ENCODE peak calls at places on chromosomes 13 and 19, in ten cellular contexts. One of them, this sample, is unnamed.

GRCh38 chr13:97982286-97982685 is 28.8 kb downstream of the IPO5 start:
- DNase-seq in heart right ventricle: no peak
- DNase-seq in SK-N-SH: no peak
- DNase-seq in endodermal cell: no peak
- DNase-seq in AG04449: no peak
- DNase-seq in spleen: no peak
- DNase-seq in cardiac fibroblast: peak
- DNase-seq in hepatocyte: no peak
- DNase-seq in IMR-90: peak
- DNase-seq in lower leg skin: no peak
- DNase-seq in this sample: no peak

GRCh38 chr19:48842744-48843162 is 6.5 kb upstream of the HSD17B14 start:
- DNase-seq in heart right ventricle: peak
- DNase-seq in SK-N-SH: peak
- DNase-seq in endodermal cell: peak
- DNase-seq in AG04449: no peak
- DNase-seq in spleen: no peak
- DNase-seq in cardiac fibroblast: peak
- DNase-seq in hepatocyte: peak
- DNase-seq in IMR-90: peak
- DNase-seq in lower leg skin: no peak
- DNase-seq in this sample: no peak

GRCh38 chr13:42312817-42313431 is 41.0 kb downstream of the AKAP11 start:
- DNase-seq in heart right ventricle: no peak
- DNase-seq in SK-N-SH: no peak
- DNase-seq in endodermal cell: no peak
- DNase-seq in AG04449: no peak
- DNase-seq in spleen: no peak
- DNase-seq in cardiac fibroblast: no peak
- DNase-seq in hepatocyte: no peak
- DNase-seq in IMR-90: no peak
- DNase-seq in lower leg skin: no peak
- DNase-seq in this sample: no peak

GRCh38 chr19:12782174-12782423 is 6.7 kb upstream of the HOOK2 start:
- DNase-seq in heart right ventricle: no peak
- DNase-seq in SK-N-SH: no peak
- DNase-seq in endodermal cell: peak
- DNase-seq in AG04449: no peak
- DNase-seq in spleen: no peak
- DNase-seq in cardiac fibroblast: no peak
- DNase-seq in hepatocyte: no peak
- DNase-seq in IMR-90: no peak
- DNase-seq in lower leg skin: no peak
- DNase-seq in this sample: no peak

GRCh38 chr19:41541990-41542584 is 33.9 kb upstream of the CEACAM21 start:
- DNase-seq in heart right ventricle: peak
- DNase-seq in SK-N-SH: peak
- DNase-seq in endodermal cell: peak
- DNase-seq in AG04449: no peak
- DNase-seq in spleen: peak
- DNase-seq in cardiac fibroblast: peak
- DNase-seq in hepatocyte: no peak
- DNase-seq in IMR-90: peak
- DNase-seq in lower leg skin: peak
- DNase-seq in this sample: no peak

GRCh38 chr19:38838208-38838985 is 6.8 kb upstream of the ECH1 start:
- DNase-seq in heart right ventricle: no peak
- DNase-seq in SK-N-SH: no peak
- DNase-seq in endodermal cell: no peak
- DNase-seq in AG04449: no peak
- DNase-seq in spleen: peak
- DNase-seq in cardiac fibroblast: no peak
- DNase-seq in hepatocyte: peak
- DNase-seq in IMR-90: no peak
- DNase-seq in lower leg skin: no peak
- DNase-seq in this sample: no peak

GRCh38 chr13:112905990-112906641 is 62.9 kb upstream of the MCF2L start:
- DNase-seq in heart right ventricle: no peak
- DNase-seq in SK-N-SH: no peak
- DNase-seq in endodermal cell: peak
- DNase-seq in AG04449: no peak
- DNase-seq in spleen: no peak
- DNase-seq in cardiac fibroblast: no peak
- DNase-seq in hepatocyte: peak
- DNase-seq in IMR-90: no peak
- DNase-seq in lower leg skin: peak
- DNase-seq in this sample: no peak

GRCh38 chr13:93227280-93227905 is 786 bp downstream of the GPC6 start:
- DNase-seq in heart right ventricle: no peak
- DNase-seq in SK-N-SH: peak
- DNase-seq in endodermal cell: peak
- DNase-seq in AG04449: no peak
- DNase-seq in spleen: no peak
- DNase-seq in cardiac fibroblast: peak
- DNase-seq in hepatocyte: peak
- DNase-seq in IMR-90: peak
- DNase-seq in lower leg skin: no peak
- DNase-seq in this sample: no peak

GRCh38 chr13:48094404-48094780 is 512 bp downstream of the MED4 start:
- DNase-seq in heart right ventricle: no peak
- DNase-seq in SK-N-SH: no peak
- DNase-seq in endodermal cell: peak
- DNase-seq in AG04449: no peak
- DNase-seq in spleen: no peak
- DNase-seq in cardiac fibroblast: no peak
- DNase-seq in hepatocyte: no peak
- DNase-seq in IMR-90: no peak
- DNase-seq in lower leg skin: no peak
- DNase-seq in this sample: no peak

GRCh38 chr13:81326913-81327312 is 986.0 kb upstream of the SPRY2 start:
- DNase-seq in heart right ventricle: no peak
- DNase-seq in SK-N-SH: no peak
- DNase-seq in endodermal cell: no peak
- DNase-seq in AG04449: no peak
- DNase-seq in spleen: no peak
- DNase-seq in cardiac fibroblast: no peak
- DNase-seq in hepatocyte: no peak
- DNase-seq in IMR-90: no peak
- DNase-seq in lower leg skin: no peak
- DNase-seq in this sample: no peak

GRCh38 chr13:100045355-100045754 is 43.5 kb upstream of the PCCA start:
- DNase-seq in heart right ventricle: no peak
- DNase-seq in SK-N-SH: no peak
- DNase-seq in endodermal cell: no peak
- DNase-seq in AG04449: no peak
- DNase-seq in spleen: no peak
- DNase-seq in cardiac fibroblast: no peak
- DNase-seq in hepatocyte: no peak
- DNase-seq in IMR-90: no peak
- DNase-seq in lower leg skin: no peak
- DNase-seq in this sample: no peak

GRCh38 chr13:93959796-93960533 is 519.5 kb downstream of the DCT start:
- DNase-seq in heart right ventricle: no peak
- DNase-seq in SK-N-SH: no peak
- DNase-seq in endodermal cell: no peak
- DNase-seq in AG04449: no peak
- DNase-seq in spleen: no peak
- DNase-seq in cardiac fibroblast: no peak
- DNase-seq in hepatocyte: no peak
- DNase-seq in IMR-90: peak
- DNase-seq in lower leg skin: no peak
- DNase-seq in this sample: no peak

GRCh38 chr13:40388617-40389016 is 277.8 kb downstream of the FOXO1 start:
- DNase-seq in heart right ventricle: no peak
- DNase-seq in SK-N-SH: no peak
- DNase-seq in endodermal cell: no peak
- DNase-seq in AG04449: no peak
- DNase-seq in spleen: peak
- DNase-seq in cardiac fibroblast: peak
- DNase-seq in hepatocyte: no peak
- DNase-seq in IMR-90: peak
- DNase-seq in lower leg skin: no peak
- DNase-seq in this sample: no peak

DNA sequence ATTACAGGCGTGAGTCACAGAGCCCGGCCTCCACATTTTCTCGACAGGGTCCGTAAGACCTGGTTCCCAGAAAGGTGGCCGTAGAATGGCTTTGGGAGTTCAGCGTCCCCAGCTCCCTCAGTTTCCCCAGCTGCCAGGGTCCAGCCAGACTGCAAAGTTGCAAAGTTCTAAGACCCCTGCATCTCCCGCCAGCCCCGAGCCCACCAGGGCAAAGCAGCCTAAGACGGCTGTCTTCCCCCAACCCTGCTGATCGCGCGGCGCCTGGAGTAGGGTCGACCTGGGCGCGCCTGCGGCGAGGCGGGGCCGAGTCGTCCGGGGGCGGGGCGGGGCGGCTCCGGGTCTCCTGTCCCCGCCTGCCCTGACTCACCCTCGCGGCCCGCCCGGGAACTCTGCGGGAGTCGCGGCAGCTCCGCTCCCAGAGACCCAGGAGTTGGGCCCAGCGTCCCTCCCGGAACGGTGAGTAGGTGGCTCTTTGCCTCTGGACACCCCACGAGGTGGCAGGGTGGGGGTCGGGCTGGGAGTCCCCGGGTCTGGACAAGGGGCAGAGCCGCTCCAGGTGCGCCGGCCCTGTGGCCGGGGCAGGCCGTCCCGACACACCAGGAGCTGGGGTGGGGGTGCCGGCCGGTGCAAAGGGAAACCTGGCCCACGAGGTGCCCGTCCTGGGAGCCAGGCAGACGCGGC is at the start of gene LRRC8E:
- DNase-seq in heart right ventricle: no peak
- DNase-seq in SK-N-SH: peak
- DNase-seq in endodermal cell: peak
- DNase-seq in AG04449: no peak
- DNase-seq in spleen: no peak
- DNase-seq in cardiac fibroblast: peak
- DNase-seq in hepatocyte: peak
- DNase-seq in IMR-90: peak
- DNase-seq in lower leg skin: peak
- DNase-seq in this sample: peak
- H3K4me3 ChIP-seq in heart right ventricle: peak
- H3K4me3 ChIP-seq in SK-N-SH: no peak
- H3K4me3 ChIP-seq in endodermal cell: peak
- H3K4me3 ChIP-seq in AG04449: peak
- H3K4me3 ChIP-seq in spleen: no peak
- H3K4me3 ChIP-seq in cardiac fibroblast: peak
- H3K4me3 ChIP-seq in hepatocyte: peak
- H3K4me3 ChIP-seq in IMR-90: peak
- H3K4me3 ChIP-seq in lower leg skin: peak
- H3K4me3 ChIP-seq in this sample: peak

DNA sequence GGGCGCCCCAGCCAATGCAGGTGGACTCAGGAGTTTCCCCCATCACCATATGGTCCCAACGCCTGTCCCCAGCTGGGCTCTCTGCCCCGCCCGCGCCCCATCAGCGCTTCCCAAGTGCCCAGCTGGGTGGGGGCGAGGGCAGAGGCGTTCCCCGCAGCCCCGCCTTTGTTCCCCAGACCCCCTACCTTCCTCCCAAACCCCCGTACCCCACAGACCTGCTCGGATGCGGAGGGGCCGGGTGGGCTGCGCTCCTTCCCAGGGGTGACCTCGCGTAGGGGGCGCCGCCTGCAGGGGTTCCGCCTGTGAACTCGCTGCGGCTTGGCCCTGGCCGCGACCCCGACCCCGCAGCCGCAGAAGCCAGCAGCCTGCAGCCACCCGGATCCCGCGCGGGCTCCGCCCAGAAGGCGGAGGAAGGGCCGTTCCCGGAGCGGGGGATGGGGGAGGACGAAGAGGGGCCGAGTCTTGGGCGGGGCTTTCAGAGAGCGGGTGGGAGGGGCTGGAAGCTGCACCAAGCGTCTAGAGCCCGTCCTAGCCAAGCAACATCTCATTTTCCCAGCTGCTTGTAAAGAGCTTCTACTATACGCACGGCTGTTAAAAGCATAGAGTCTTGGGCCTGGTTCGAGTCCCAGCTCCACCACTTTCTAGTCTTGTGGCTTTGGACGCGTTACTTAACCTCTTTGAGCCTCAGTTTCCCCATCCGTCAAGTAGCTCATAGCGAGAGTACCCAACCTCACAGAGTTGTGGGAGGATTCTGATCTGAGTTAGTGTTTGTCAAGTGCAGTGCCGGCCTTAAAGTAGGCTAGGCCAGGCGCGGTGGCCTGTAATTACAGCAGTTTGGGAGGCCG is at the start of gene RAB3D:
- DNase-seq in heart right ventricle: peak
- DNase-seq in SK-N-SH: peak
- DNase-seq in endodermal cell: peak
- DNase-seq in AG04449: no peak
- DNase-seq in spleen: peak
- DNase-seq in cardiac fibroblast: peak
- DNase-seq in hepatocyte: peak
- DNase-seq in IMR-90: peak
- DNase-seq in lower leg skin: peak
- DNase-seq in this sample: peak
- TF ChIP-seq CTCF in heart right ventricle: no peak
- TF ChIP-seq CTCF in SK-N-SH: no peak
- TF ChIP-seq CTCF in endodermal cell: no peak
- TF ChIP-seq CTCF in AG04449: no peak
- TF ChIP-seq CTCF in spleen: no peak
- TF ChIP-seq CTCF in cardiac fibroblast: no peak
- TF ChIP-seq CTCF in hepatocyte: no peak
- TF ChIP-seq CTCF in IMR-90: no peak
- TF ChIP-seq CTCF in lower leg skin: no peak
- TF ChIP-seq CTCF in this sample: no peak

GRCh38 chr19:15417699-15418098 is 1.1 kb downstream of the AKAP8L start:
- DNase-seq in heart right ventricle: no peak
- DNase-seq in SK-N-SH: no peak
- DNase-seq in endodermal cell: no peak
- DNase-seq in AG04449: no peak
- DNase-seq in spleen: peak
- DNase-seq in cardiac fibroblast: peak
- DNase-seq in hepatocyte: no peak
- DNase-seq in IMR-90: no peak
- DNase-seq in lower leg skin: no peak
- DNase-seq in this sample: no peak
- H3K4me3 ChIP-seq in heart right ventricle: peak
- H3K4me3 ChIP-seq in SK-N-SH: peak
- H3K4me3 ChIP-seq in endodermal cell: peak
- H3K4me3 ChIP-seq in AG04449: peak
- H3K4me3 ChIP-seq in spleen: peak
- H3K4me3 ChIP-seq in cardiac fibroblast: peak
- H3K4me3 ChIP-seq in hepatocyte: peak
- H3K4me3 ChIP-seq in IMR-90: peak
- H3K4me3 ChIP-seq in lower leg skin: peak
- H3K4me3 ChIP-seq in this sample: peak

GRCh38 chr13:24491853-24492252 is 20.7 kb downstream of the PARP4 start:
- DNase-seq in heart right ventricle: no peak
- DNase-seq in SK-N-SH: no peak
- DNase-seq in endodermal cell: no peak
- DNase-seq in AG04449: no peak
- DNase-seq in spleen: no peak
- DNase-seq in cardiac fibroblast: peak
- DNase-seq in hepatocyte: no peak
- DNase-seq in IMR-90: no peak
- DNase-seq in lower leg skin: no peak
- DNase-seq in this sample: no peak
- TF ChIP-seq CTCF in heart right ventricle: no peak
- TF ChIP-seq CTCF in SK-N-SH: peak
- TF ChIP-seq CTCF in endodermal cell: peak
- TF ChIP-seq CTCF in AG04449: no peak
- TF ChIP-seq CTCF in spleen: peak
- TF ChIP-seq CTCF in cardiac fibroblast: peak
- TF ChIP-seq CTCF in hepatocyte: no peak
- TF ChIP-seq CTCF in IMR-90: no peak
- TF ChIP-seq CTCF in lower leg skin: no peak
- TF ChIP-seq CTCF in this sample: peak

GRCh38 chr13:33284916-33285315 is 639 bp downstream of the STARD13 start:
- DNase-seq in heart right ventricle: no peak
- DNase-seq in SK-N-SH: no peak
- DNase-seq in endodermal cell: no peak
- DNase-seq in AG04449: no peak
- DNase-seq in spleen: no peak
- DNase-seq in cardiac fibroblast: no peak
- DNase-seq in hepatocyte: peak
- DNase-seq in IMR-90: no peak
- DNase-seq in lower leg skin: no peak
- DNase-seq in this sample: no peak
- H3K4me3 ChIP-seq in heart right ventricle: peak
- H3K4me3 ChIP-seq in SK-N-SH: peak
- H3K4me3 ChIP-seq in endodermal cell: peak
- H3K4me3 ChIP-seq in AG04449: peak
- H3K4me3 ChIP-seq in spleen: peak
- H3K4me3 ChIP-seq in cardiac fibroblast: peak
- H3K4me3 ChIP-seq in hepatocyte: peak
- H3K4me3 ChIP-seq in IMR-90: peak
- H3K4me3 ChIP-seq in lower leg skin: peak
- H3K4me3 ChIP-seq in this sample: peak